ENCODE peak calls at places on chromosomes 2 and 18, in eight cellular contexts. One of them, this sample, is unnamed.

GRCh38 chr2:237397072-237397471 is 16.9 kb downstream of the COL6A3 start:
- DNase-seq in HCT116: no peak
- DNase-seq in uterus: no peak
- DNase-seq in sigmoid colon: no peak
- DNase-seq in A549: no peak
- DNase-seq in gastrocnemius medialis: no peak
- DNase-seq in upper lobe of left lung: no peak
- DNase-seq in ovary: no peak
- DNase-seq in this sample: no peak

GRCh38 chr2:197307236-197307932 is 3.2 kb downstream of the ANKRD44 start:
- DNase-seq in HCT116: no peak
- DNase-seq in uterus: no peak
- DNase-seq in sigmoid colon: no peak
- DNase-seq in A549: no peak
- DNase-seq in gastrocnemius medialis: no peak
- DNase-seq in upper lobe of left lung: no peak
- DNase-seq in ovary: no peak
- DNase-seq in this sample: no peak

GRCh38 chr18:48996901-48997463 is 46.2 kb upstream of the SMAD7 start:
- DNase-seq in HCT116: peak; percentile 58
- DNase-seq in uterus: no peak
- DNase-seq in sigmoid colon: no peak
- DNase-seq in A549: peak; percentile 91
- DNase-seq in gastrocnemius medialis: no peak
- DNase-seq in upper lobe of left lung: no peak
- DNase-seq in ovary: no peak
- DNase-seq in this sample: no peak

GRCh38 chr2:7620255-7620654 is 703.0 kb downstream of the RNF144A start:
- DNase-seq in HCT116: no peak
- DNase-seq in uterus: no peak
- DNase-seq in sigmoid colon: no peak
- DNase-seq in A549: no peak
- DNase-seq in gastrocnemius medialis: no peak
- DNase-seq in upper lobe of left lung: no peak
- DNase-seq in ovary: no peak
- DNase-seq in this sample: no peak

GRCh38 chr2:174326880-174327558 is 7.7 kb upstream of the SP9 start:
- DNase-seq in HCT116: no peak
- DNase-seq in uterus: no peak
- DNase-seq in sigmoid colon: no peak
- DNase-seq in A549: no peak
- DNase-seq in gastrocnemius medialis: no peak
- DNase-seq in upper lobe of left lung: peak; percentile 73
- DNase-seq in ovary: no peak
- DNase-seq in this sample: peak; percentile 23

GRCh38 chr2:136319227-136319626 is 201.3 kb upstream of the CXCR4 start:
- DNase-seq in HCT116: no peak
- DNase-seq in uterus: no peak
- DNase-seq in sigmoid colon: no peak
- DNase-seq in A549: no peak
- DNase-seq in gastrocnemius medialis: no peak
- DNase-seq in upper lobe of left lung: no peak
- DNase-seq in ovary: no peak
- DNase-seq in this sample: no peak

GRCh38 chr2:33518200-33518599 is 41.8 kb downstream of the RASGRP3 start:
- DNase-seq in HCT116: no peak
- DNase-seq in uterus: no peak
- DNase-seq in sigmoid colon: no peak
- DNase-seq in A549: no peak
- DNase-seq in gastrocnemius medialis: no peak
- DNase-seq in upper lobe of left lung: no peak
- DNase-seq in ovary: no peak
- DNase-seq in this sample: no peak

GRCh38 chr2:200379481-200380120 is 73.1 kb downstream of the SPATS2L start:
- DNase-seq in HCT116: no peak
- DNase-seq in uterus: no peak
- DNase-seq in sigmoid colon: no peak
- DNase-seq in A549: no peak
- DNase-seq in gastrocnemius medialis: no peak
- DNase-seq in upper lobe of left lung: no peak
- DNase-seq in ovary: no peak
- DNase-seq in this sample: no peak

GRCh38 chr18:46387426-46388131 is 269.4 kb downstream of the LOXHD1 start:
- DNase-seq in HCT116: no peak
- DNase-seq in uterus: no peak
- DNase-seq in sigmoid colon: no peak
- DNase-seq in A549: no peak
- DNase-seq in gastrocnemius medialis: peak; percentile 52
- DNase-seq in upper lobe of left lung: no peak
- DNase-seq in ovary: no peak
- DNase-seq in this sample: no peak

GRCh38 chr2:97748397-97748796 is 35.0 kb downstream of the ZAP70 start:
- DNase-seq in HCT116: no peak
- DNase-seq in uterus: no peak
- DNase-seq in sigmoid colon: no peak
- DNase-seq in A549: peak; percentile 51
- DNase-seq in gastrocnemius medialis: no peak
- DNase-seq in upper lobe of left lung: no peak
- DNase-seq in ovary: no peak
- DNase-seq in this sample: peak; percentile 28

GRCh38 chr2:237877576-237878307 is 18.3 kb downstream of the RAMP1 start:
- DNase-seq in HCT116: no peak
- DNase-seq in uterus: peak; percentile 20
- DNase-seq in sigmoid colon: peak; percentile 52
- DNase-seq in A549: no peak
- DNase-seq in gastrocnemius medialis: no peak
- DNase-seq in upper lobe of left lung: peak; percentile 52
- DNase-seq in ovary: no peak
- DNase-seq in this sample: no peak

GRCh38 chr18:13611616-13612110 is 114.7 kb downstream of the FAM210A start:
- DNase-seq in HCT116: no peak
- DNase-seq in uterus: no peak
- DNase-seq in sigmoid colon: peak; percentile 74
- DNase-seq in A549: no peak
- DNase-seq in gastrocnemius medialis: peak; percentile 25
- DNase-seq in upper lobe of left lung: peak; percentile 85
- DNase-seq in ovary: no peak
- DNase-seq in this sample: no peak

GRCh38 chr2:102453497-102453896 is 19.5 kb upstream of the SLC9A4 start:
- DNase-seq in HCT116: no peak
- DNase-seq in uterus: no peak
- DNase-seq in sigmoid colon: no peak
- DNase-seq in A549: no peak
- DNase-seq in gastrocnemius medialis: no peak
- DNase-seq in upper lobe of left lung: no peak
- DNase-seq in ovary: no peak
- DNase-seq in this sample: no peak

GRCh38 chr2:102444233-102444632 is 21.3 kb downstream of the IL18RAP start:
- DNase-seq in HCT116: no peak
- DNase-seq in uterus: no peak
- DNase-seq in sigmoid colon: no peak
- DNase-seq in A549: no peak
- DNase-seq in gastrocnemius medialis: no peak
- DNase-seq in upper lobe of left lung: no peak
- DNase-seq in ovary: no peak
- DNase-seq in this sample: no peak

GRCh38 chr2:102451968-102452367 is 21.1 kb upstream of the SLC9A4 start:
- DNase-seq in HCT116: no peak
- DNase-seq in uterus: no peak
- DNase-seq in sigmoid colon: no peak
- DNase-seq in A549: no peak
- DNase-seq in gastrocnemius medialis: no peak
- DNase-seq in upper lobe of left lung: no peak
- DNase-seq in ovary: no peak
- DNase-seq in this sample: no peak

GRCh38 chr2:102446936-102447335 is 24.0 kb downstream of the IL18RAP start:
- DNase-seq in HCT116: no peak
- DNase-seq in uterus: no peak
- DNase-seq in sigmoid colon: no peak
- DNase-seq in A549: no peak
- DNase-seq in gastrocnemius medialis: no peak
- DNase-seq in upper lobe of left lung: peak; percentile 62
- DNase-seq in ovary: no peak
- DNase-seq in this sample: no peak

GRCh38 chr2:102449370-102449974 is 23.6 kb upstream of the SLC9A4 start:
- DNase-seq in HCT116: peak; percentile 13
- DNase-seq in uterus: no peak
- DNase-seq in sigmoid colon: no peak
- DNase-seq in A549: peak; percentile 42
- DNase-seq in gastrocnemius medialis: no peak
- DNase-seq in upper lobe of left lung: no peak
- DNase-seq in ovary: no peak
- DNase-seq in this sample: peak; percentile 55
- TF ChIP-seq POLR2A in HCT116: no peak
- TF ChIP-seq POLR2A in uterus: no peak
- TF ChIP-seq POLR2A in sigmoid colon: no peak
- TF ChIP-seq POLR2A in A549: no peak
- TF ChIP-seq POLR2A in gastrocnemius medialis: no peak
- TF ChIP-seq POLR2A in upper lobe of left lung: no peak
- TF ChIP-seq POLR2A in ovary: no peak
- TF ChIP-seq POLR2A in this sample: no peak

GRCh38 chr2:241511091-241511741 is 2.8 kb upstream of the STK25 start:
- DNase-seq in HCT116: no peak
- DNase-seq in uterus: no peak
- DNase-seq in sigmoid colon: no peak
- DNase-seq in A549: no peak
- DNase-seq in gastrocnemius medialis: no peak
- DNase-seq in upper lobe of left lung: no peak
- DNase-seq in ovary: no peak
- DNase-seq in this sample: no peak
- TF ChIP-seq POLR2A in HCT116: no peak
- TF ChIP-seq POLR2A in uterus: no peak
- TF ChIP-seq POLR2A in sigmoid colon: no peak
- TF ChIP-seq POLR2A in A549: no peak
- TF ChIP-seq POLR2A in gastrocnemius medialis: no peak
- TF ChIP-seq POLR2A in upper lobe of left lung: no peak
- TF ChIP-seq POLR2A in ovary: no peak
- TF ChIP-seq POLR2A in this sample: no peak

GRCh38 chr2:160634436-160634835 is 140.8 kb upstream of the RBMS1 start:
- DNase-seq in HCT116: no peak
- DNase-seq in uterus: no peak
- DNase-seq in sigmoid colon: no peak
- DNase-seq in A549: no peak
- DNase-seq in gastrocnemius medialis: no peak
- DNase-seq in upper lobe of left lung: no peak
- DNase-seq in ovary: no peak
- DNase-seq in this sample: no peak

GRCh38 chr2:160632576-160632975 is 139.0 kb upstream of the RBMS1 start:
- DNase-seq in HCT116: no peak
- DNase-seq in uterus: no peak
- DNase-seq in sigmoid colon: no peak
- DNase-seq in A549: no peak
- DNase-seq in gastrocnemius medialis: no peak
- DNase-seq in upper lobe of left lung: no peak
- DNase-seq in ovary: no peak
- DNase-seq in this sample: no peak

GRCh38 chr2:160630801-160631590 is 137.4 kb upstream of the RBMS1 start:
- DNase-seq in HCT116: no peak
- DNase-seq in uterus: no peak
- DNase-seq in sigmoid colon: no peak
- DNase-seq in A549: no peak
- DNase-seq in gastrocnemius medialis: no peak
- DNase-seq in upper lobe of left lung: no peak
- DNase-seq in ovary: no peak
- DNase-seq in this sample: no peak

DNA sequence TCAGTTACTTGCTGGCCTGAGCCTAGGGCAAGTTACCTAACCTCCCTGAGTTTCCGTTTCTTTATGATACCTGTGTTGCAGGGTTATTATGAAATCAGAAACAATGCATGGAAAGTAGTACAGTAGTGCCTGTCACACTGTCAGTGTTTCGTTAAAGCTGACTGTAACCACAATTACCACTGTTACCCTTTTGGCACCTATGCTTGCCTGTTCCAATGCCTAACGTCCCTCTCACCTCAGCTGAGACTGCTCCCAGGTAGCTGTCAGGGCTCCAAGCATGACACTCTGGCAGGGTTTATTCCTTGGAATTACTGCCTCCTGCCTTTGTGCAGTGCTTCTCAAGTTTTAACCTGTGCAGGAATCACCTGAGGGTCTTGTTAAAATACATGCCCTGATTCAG is 135.2 kb upstream of the RBMS1 start:
- DNase-seq in HCT116: no peak
- DNase-seq in uterus: no peak
- DNase-seq in sigmoid colon: no peak
- DNase-seq in A549: no peak
- DNase-seq in gastrocnemius medialis: no peak
- DNase-seq in upper lobe of left lung: no peak
- DNase-seq in ovary: no peak
- DNase-seq in this sample: no peak
- TF ChIP-seq POLR2A in HCT116: no peak
- TF ChIP-seq POLR2A in uterus: no peak
- TF ChIP-seq POLR2A in sigmoid colon: no peak
- TF ChIP-seq POLR2A in A549: no peak
- TF ChIP-seq POLR2A in gastrocnemius medialis: no peak
- TF ChIP-seq POLR2A in upper lobe of left lung: no peak
- TF ChIP-seq POLR2A in ovary: no peak
- TF ChIP-seq POLR2A in this sample: no peak

GRCh38 chr2:25421746-25422431 is 80.2 kb upstream of the DNMT3A start:
- DNase-seq in HCT116: no peak
- DNase-seq in uterus: no peak
- DNase-seq in sigmoid colon: no peak
- DNase-seq in A549: no peak
- DNase-seq in gastrocnemius medialis: no peak
- DNase-seq in upper lobe of left lung: no peak
- DNase-seq in ovary: no peak
- DNase-seq in this sample: no peak

GRCh38 chr2:25420820-25421237 is 79.1 kb upstream of the DNMT3A start:
- DNase-seq in HCT116: no peak
- DNase-seq in uterus: no peak
- DNase-seq in sigmoid colon: no peak
- DNase-seq in A549: no peak
- DNase-seq in gastrocnemius medialis: no peak
- DNase-seq in upper lobe of left lung: no peak
- DNase-seq in ovary: no peak
- DNase-seq in this sample: no peak

GRCh38 chr2:25418944-25419677 is 77.4 kb upstream of the DNMT3A start:
- DNase-seq in HCT116: no peak
- DNase-seq in uterus: no peak
- DNase-seq in sigmoid colon: no peak
- DNase-seq in A549: no peak
- DNase-seq in gastrocnemius medialis: no peak
- DNase-seq in upper lobe of left lung: no peak
- DNase-seq in ovary: no peak
- DNase-seq in this sample: no peak

GRCh38 chr2:25419678-25420242 is 78.0 kb upstream of the DNMT3A start:
- DNase-seq in HCT116: no peak
- DNase-seq in uterus: no peak
- DNase-seq in sigmoid colon: no peak
- DNase-seq in A549: no peak
- DNase-seq in gastrocnemius medialis: no peak
- DNase-seq in upper lobe of left lung: no peak
- DNase-seq in ovary: no peak
- DNase-seq in this sample: no peak

DNA sequence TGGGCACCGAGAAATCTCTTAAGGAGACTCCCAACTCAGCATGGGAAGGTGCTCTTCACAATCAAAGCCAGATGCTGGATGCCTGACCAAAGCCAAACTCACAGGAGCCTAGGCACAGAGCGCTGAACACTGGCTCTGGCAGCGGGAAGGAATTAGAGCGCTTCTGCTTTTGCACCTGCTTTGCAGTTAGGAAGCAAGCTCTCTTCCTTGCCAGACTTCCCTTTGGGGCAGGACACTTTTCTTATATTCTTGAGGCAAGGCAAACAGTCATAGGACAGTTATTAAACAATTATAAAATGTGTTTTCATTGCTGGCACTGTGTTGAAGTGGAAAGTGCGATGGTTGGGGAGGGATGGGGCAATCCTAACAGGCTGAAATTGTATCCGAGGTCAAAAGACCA is 79.6 kb upstream of the DNMT3A start:
- DNase-seq in HCT116: no peak
- DNase-seq in uterus: no peak
- DNase-seq in sigmoid colon: no peak
- DNase-seq in A549: no peak
- DNase-seq in gastrocnemius medialis: no peak
- DNase-seq in upper lobe of left lung: no peak
- DNase-seq in ovary: no peak
- DNase-seq in this sample: no peak
- TF ChIP-seq POLR2A in HCT116: no peak
- TF ChIP-seq POLR2A in uterus: no peak
- TF ChIP-seq POLR2A in sigmoid colon: no peak
- TF ChIP-seq POLR2A in A549: no peak
- TF ChIP-seq POLR2A in gastrocnemius medialis: no peak
- TF ChIP-seq POLR2A in upper lobe of left lung: no peak
- TF ChIP-seq POLR2A in ovary: no peak
- TF ChIP-seq POLR2A in this sample: no peak

This sample was measured in erythroblast.